ENCODE peak calls at places on chromosomes 12 and 14, in ten cellular contexts. M is epithelial cell of prostate, V is spleen, Z is right atrium auricular region, S is activated T-cell treated with anti-CD3 and anti-CD28 coated beads for 1 hour, W is H54, U is Calu3, B is mucosa of gallbladder, G is H7, P is neuronal stem cell. J is an unnamed sample.

GRCh38 chr12:53327435-53328042 is 6.1 kb upstream of the AAAS start:
- DNase-seq in U (peak), V (no peak), P (no peak), B (no peak), Z (no peak), M (no peak), G (no peak), S (no peak), W (no peak), J (no peak)

GRCh38 chr12:40253936-40254335 is 29.1 kb downstream of the LRRK2 start:
- DNase-seq in S (no peak), Z (no peak), U (no peak), V (no peak), G (no peak), M (no peak), B (no peak), W (no peak), P (no peak), J (no peak)

GRCh38 chr12:54010972-54011664 is 2.3 kb downstream of the HOXC8 start:
- DNase-seq in B (no peak), P (no peak), M (no peak), S (no peak), V (no peak), G (no peak), U (no peak), Z (no peak), W (no peak), J (no peak)

GRCh38 chr14:74169906-74170305 is 69.3 kb upstream of the VSX2 start:
- DNase-seq in W (no peak), V (no peak), G (no peak), P (no peak), B (no peak), S (no peak), U (no peak), M (no peak), Z (no peak), J (no peak)

GRCh38 chr12:57368349-57369095 is 62.3 kb downstream of the R3HDM2 start:
- DNase-seq in P (no peak), G (peak), U (peak), V (no peak), W (no peak), Z (no peak), B (peak), S (no peak), M (no peak), J (no peak)

GRCh38 chr12:31517994-31518393 is 72.9 kb downstream of the DENND5B start:
- DNase-seq in V (no peak), G (no peak), W (no peak), Z (no peak), S (no peak), M (no peak), U (no peak), B (no peak), P (no peak), J (no peak)

GRCh38 chr14:67722293-67722692 is 20.6 kb downstream of the RDH12 start:
- DNase-seq in M (no peak), V (no peak), Z (no peak), U (no peak), G (peak), B (peak), S (no peak), P (no peak), W (no peak), J (no peak)

GRCh38 chr14:101575581-101575980 is 14.3 kb downstream of the DIO3 start:
- DNase-seq in S (no peak), B (no peak), W (no peak), M (no peak), G (peak), P (no peak), U (no peak), Z (no peak), V (peak), J (no peak)

GRCh38 chr12:115313929-115314328 is 630.0 kb upstream of the TBX3 start:
- DNase-seq in Z (no peak), W (peak), P (no peak), B (peak), U (no peak), V (no peak), S (no peak), M (no peak), G (no peak), J (no peak)

GRCh38 chr14:104893435-104894207 is 28.6 kb downstream of the CEP170B start:
- DNase-seq in G (peak), M (no peak), P (no peak), V (peak), Z (no peak), S (no peak), W (no peak), U (no peak), B (no peak), J (peak)

GRCh38 chr12:41045509-41045908 is 142.6 kb upstream of the PDZRN4 start:
- DNase-seq in G (no peak), B (no peak), U (no peak), V (no peak), Z (no peak), S (no peak), W (no peak), P (no peak), M (no peak), J (no peak)

GRCh38 chr12:25257590-25258324 is 7.0 kb upstream of the KRAS start:
- DNase-seq in Z (no peak), B (no peak), M (no peak), S (no peak), U (no peak), G (no peak), W (no peak), P (no peak), V (no peak), J (no peak)

GRCh38 chr12:52828156-52829090 is 5.7 kb downstream of the KRT79 start:
- DNase-seq in W (no peak), G (no peak), V (no peak), Z (no peak), P (no peak), M (no peak), S (no peak), B (no peak), U (no peak), J (no peak)

GRCh38 chr14:33776871-33777270 is 174.0 kb downstream of the EGLN3 start:
- DNase-seq in B (no peak), Z (no peak), M (no peak), W (no peak), S (no peak), G (no peak), U (no peak), P (no peak), V (no peak), J (no peak)

GRCh38 chr12:122960193-122960569 is 6.1 kb downstream of the ABCB9 start:
- DNase-seq in V (no peak), Z (no peak), M (no peak), U (no peak), W (no peak), P (no peak), S (no peak), B (no peak), G (no peak), J (no peak)

GRCh38 chr12:5059358-5059757 is 15.7 kb downstream of the KCNA5 start:
- DNase-seq in V (no peak), B (no peak), Z (no peak), M (no peak), P (no peak), U (no peak), G (no peak), W (no peak), S (no peak), J (no peak)

GRCh38 chr14:85088231-85088630 is 441.7 kb upstream of the FLRT2 start:
- DNase-seq in P (no peak), M (peak), S (no peak), B (no peak), U (no peak), W (no peak), Z (no peak), G (no peak), V (no peak), J (no peak)

GRCh38 chr12:76784600-76785051 is 20.7 kb downstream of the ZDHHC17 start:
- DNase-seq in M (no peak), G (no peak), Z (no peak), S (no peak), V (no peak), W (no peak), U (no peak), P (no peak), B (no peak), J (no peak)

GRCh38 chr14:89625208-89625987 is 208.4 kb upstream of the FOXN3 start:
- DNase-seq in W (no peak), G (peak), Z (no peak), S (no peak), B (no peak), U (no peak), P (no peak), M (no peak), V (no peak), J (no peak)

GRCh38 chr12:112945515-112945914 is 7.2 kb downstream of the OAS3 start:
- DNase-seq in Z (no peak), U (no peak), S (no peak), B (no peak), W (no peak), G (no peak), P (no peak), M (no peak), V (no peak), J (no peak)

GRCh38 chr12:92369643-92370042 is 224.0 kb upstream of the BTG1 start:
- DNase-seq in M (peak), Z (no peak), P (no peak), W (peak), S (no peak), U (no peak), B (no peak), V (no peak), G (no peak), J (no peak)

GRCh38 chr12:92649511-92650227 is 53.1 kb upstream of the PLEKHG7 start:
- DNase-seq in Z (peak), P (peak), S (peak), U (peak), W (peak), G (peak), V (no peak), M (peak), B (peak), J (peak)

GRCh38 chr14:58395815-58396626 is at the start of gene TOMM20L:
- DNase-seq in B (peak), Z (peak), W (peak), S (peak), U (peak), M (peak), G (peak), P (peak), V (peak), J (peak)

GRCh38 chr12:107057071-107057834 is 36.1 kb downstream of the CRY1 start:
- DNase-seq in V (no peak), Z (no peak), U (no peak), B (no peak), P (no peak), G (no peak), M (peak), W (no peak), S (no peak), J (no peak)

GRCh38 chr14:103374121-103374520 is 11.1 kb upstream of the MARK3 start:
- DNase-seq in B (no peak), M (no peak), V (no peak), U (no peak), G (no peak), W (no peak), S (no peak), Z (no peak), P (no peak), J (no peak)